ENCODE peak calls at places on chromosome 11, in six cellular contexts. P is NB4, K is endodermal cell, O is heart left ventricle, N is lower leg skin, M is SK-N-SH. R is an unnamed sample.

GRCh38 chr11:58923300-58923788 is 15.9 kb upstream of the GLYATL1 start:
- DNase-seq in M (peak), O (no peak), P (peak), N (peak), K (peak), R (no peak)

GRCh38 chr11:71078482-71078881 is 173.9 kb downstream of the SHANK2 start:
- DNase-seq in P (no peak), K (no peak), O (no peak), M (no peak), N (no peak), R (no peak)

GRCh38 chr11:43933608-43934358 is 8.7 kb upstream of the C11orf96 start:
- DNase-seq in P (no peak), O (no peak), N (no peak), M (no peak), K (no peak), R (no peak)

GRCh38 chr11:22471405-22471804 is 133.2 kb downstream of the SLC17A6 start:
- DNase-seq in O (no peak), N (no peak), M (no peak), K (no peak), P (no peak), R (no peak)

GRCh38 chr11:88326112-88326511 is 11.4 kb downstream of the CTSC start:
- DNase-seq in P (no peak), O (no peak), K (no peak), N (no peak), M (no peak), R (no peak)

GRCh38 chr11:85626496-85626895 is 648 bp downstream of the DLG2 start:
- DNase-seq in P (no peak), M (no peak), N (no peak), K (no peak), O (no peak), R (no peak)

GRCh38 chr11:115576606-115577005 is 72.4 kb upstream of the CADM1 start:
- DNase-seq in M (no peak), N (no peak), P (no peak), K (no peak), O (no peak), R (no peak)

GRCh38 chr11:124756033-124756752 is 4.1 kb upstream of the VSIG2 start:
- DNase-seq in K (peak), O (no peak), M (peak), P (no peak), N (no peak), R (no peak)

GRCh38 chr11:1924121-1924520 is 4.6 kb downstream of the TNNT3 start:
- DNase-seq in M (no peak), O (no peak), K (no peak), N (no peak), P (no peak), R (no peak)

GRCh38 chr11:55345306-55345705 is 2.3 kb downstream of the OR4A16 start:
- DNase-seq in M (no peak), O (no peak), P (no peak), N (no peak), K (no peak), R (no peak)

GRCh38 chr11:76410771-76411423 is 29.8 kb downstream of the GVQW3 start:
- DNase-seq in P (no peak), M (no peak), O (no peak), K (peak), N (no peak), R (no peak)

DNA sequence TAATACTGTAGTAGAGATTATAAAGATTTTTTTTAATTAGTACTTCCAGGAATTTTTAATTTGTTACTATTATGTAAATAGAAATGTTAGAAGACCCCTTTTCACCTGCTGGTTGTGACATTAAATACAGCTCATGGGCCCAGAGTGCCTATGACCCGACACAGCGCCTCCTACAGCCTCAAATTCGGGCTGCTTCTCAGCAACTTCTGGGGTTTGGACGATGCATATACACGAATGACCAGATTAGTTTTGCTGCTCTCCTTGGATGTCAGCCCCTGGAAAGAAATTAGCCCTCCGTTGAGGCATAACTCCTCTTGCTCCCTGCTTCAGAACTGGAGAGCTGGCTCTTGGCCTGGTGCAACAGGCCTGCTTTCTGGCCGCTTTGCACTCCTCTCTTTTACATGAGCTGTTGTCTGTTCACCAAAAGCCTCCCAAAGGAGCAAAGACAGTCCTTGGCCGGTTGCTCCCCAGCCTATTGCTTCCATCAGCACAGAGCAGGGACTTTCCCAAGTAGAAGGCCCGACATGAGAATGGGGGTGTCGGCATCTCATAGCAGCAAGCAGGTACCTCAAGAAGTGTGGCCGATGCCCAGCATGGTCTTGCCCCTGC is 3.3 kb downstream of the TECTA start:
- DNase-seq in M (no peak), N (no peak), O (no peak), K (peak), P (no peak), R (no peak)
- TF ChIP-seq CTCF in M (peak), N (no peak), O (no peak), K (peak), P (peak), R (no peak)

GRCh38 chr11:118638726-118639125 is 31.3 kb downstream of the PHLDB1 start:
- DNase-seq in K (no peak), N (no peak), P (no peak), M (no peak), O (no peak), R (no peak)

GRCh38 chr11:118641463-118642019 is 34.1 kb downstream of the PHLDB1 start:
- DNase-seq in N (no peak), O (no peak), P (no peak), K (no peak), M (peak), R (no peak)

GRCh38 chr11:118643142-118643994 is 36.0 kb downstream of the PHLDB1 start:
- DNase-seq in N (no peak), M (no peak), O (peak), K (no peak), P (no peak), R (no peak)

GRCh38 chr11:118639899-118640298 is 32.5 kb downstream of the PHLDB1 start:
- DNase-seq in O (peak), K (no peak), N (no peak), M (no peak), P (no peak), R (no peak)

DNA sequence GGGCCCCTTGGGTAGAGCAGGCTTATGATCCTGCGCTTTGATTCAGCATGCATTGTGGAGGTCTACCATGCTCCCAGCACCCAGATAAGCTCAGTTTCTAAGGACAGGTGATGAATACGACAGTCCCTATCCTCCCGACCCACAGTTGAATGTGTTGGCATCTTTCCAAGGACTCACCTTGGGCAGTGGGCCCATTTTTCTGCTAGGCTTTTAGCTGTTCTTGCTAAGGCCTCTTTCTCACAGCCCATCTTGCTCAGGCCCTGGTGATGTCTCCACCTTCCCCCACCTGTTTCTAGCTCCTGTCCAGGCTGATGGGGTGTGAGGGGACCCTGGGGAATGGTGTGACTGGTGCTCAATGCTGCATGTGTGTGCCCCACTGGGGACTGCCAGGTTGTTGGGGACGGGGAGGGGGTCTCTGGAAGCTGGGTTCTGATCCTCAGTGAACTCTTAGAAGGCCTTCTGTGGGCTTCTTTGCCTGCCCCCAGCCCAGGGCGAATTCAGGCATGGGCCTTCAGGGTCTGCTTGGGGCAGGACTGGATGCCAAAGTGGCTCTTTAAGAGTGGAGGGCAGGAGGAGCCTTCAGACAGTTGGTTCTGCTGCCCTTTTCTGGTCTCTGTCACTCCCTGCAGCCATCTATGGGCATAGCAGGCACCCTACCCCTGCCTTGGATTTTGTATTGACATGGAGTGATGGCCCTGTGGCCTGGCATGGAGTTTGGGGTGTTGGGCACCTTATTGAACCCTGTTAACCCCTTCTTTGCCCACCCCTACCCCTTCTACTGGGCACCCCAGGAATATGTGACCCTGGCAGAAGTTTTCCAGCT is 33.1 kb downstream of the PHLDB1 start:
- DNase-seq in P (no peak), O (no peak), K (no peak), M (peak), N (no peak), R (no peak)
- TF ChIP-seq CTCF in P (no peak), O (no peak), K (peak), M (peak), N (no peak), R (no peak)

DNA sequence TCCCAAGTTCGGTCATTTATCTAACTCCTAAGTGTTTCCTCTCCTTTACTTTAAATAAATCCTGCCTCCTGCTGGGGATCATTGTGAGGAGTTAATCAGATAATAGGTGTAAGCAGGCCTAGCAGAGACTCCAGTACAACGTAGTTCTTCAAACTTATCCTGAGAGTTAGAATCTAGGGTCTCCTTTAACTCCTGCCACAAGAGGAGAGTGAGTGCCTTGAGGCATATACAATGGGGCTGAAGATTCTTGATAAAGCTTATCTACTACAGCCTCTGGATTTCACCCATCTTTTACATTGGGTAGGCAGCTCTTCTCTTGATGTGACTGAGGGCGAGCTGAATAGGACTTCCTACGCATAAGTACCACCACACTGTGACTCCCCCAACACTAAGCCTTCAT is 3.1 kb upstream of the GALNT18 start:
- DNase-seq in M (no peak), O (no peak), K (no peak), P (no peak), N (no peak), R (no peak)
- TF ChIP-seq CTCF in M (no peak), O (no peak), K (peak), P (no peak), N (no peak), R (no peak)

GRCh38 chr11:17766590-17766989 is 32.0 kb downstream of the KCNC1 start:
- DNase-seq in M (no peak), N (no peak), P (no peak), O (peak), K (peak), R (no peak)
- TF ChIP-seq CTCF in M (peak), N (no peak), P (peak), O (no peak), K (peak), R (no peak)

GRCh38 chr11:61783717-61784505 is 8.5 kb downstream of the TMEM258 start:
- DNase-seq in O (no peak), P (peak), N (no peak), M (no peak), K (no peak), R (no peak)

GRCh38 chr11:61785837-61786402 is 6.5 kb downstream of the TMEM258 start:
- DNase-seq in M (no peak), K (no peak), P (no peak), O (no peak), N (no peak), R (no peak)

GRCh38 chr11:61784506-61784805 is 7.9 kb downstream of the TMEM258 start:
- DNase-seq in N (no peak), O (no peak), M (no peak), K (no peak), P (no peak), R (no peak)

GRCh38 chr11:61791737-61792309 is 576 bp downstream of the TMEM258 start:
- DNase-seq in O (peak), M (peak), P (peak), K (peak), N (peak), R (no peak)

GRCh38 chr11:61787928-61788491 is 4.4 kb downstream of the TMEM258 start:
- DNase-seq in O (no peak), M (peak), K (peak), N (no peak), P (peak), R (no peak)
- TF ChIP-seq CTCF in O (no peak), M (peak), K (peak), N (no peak), P (peak), R (no peak)

GRCh38 chr11:47356129-47356997 is 3.9 kb upstream of the MYBPC3 start:
- DNase-seq in O (no peak), N (no peak), P (no peak), M (no peak), K (no peak), R (no peak)

GRCh38 chr11:47354913-47355282 is 2.4 kb upstream of the MYBPC3 start:
- DNase-seq in M (no peak), O (no peak), P (no peak), K (no peak), N (no peak), R (no peak)

GRCh38 chr11:47356998-47357329 is 4.5 kb upstream of the MYBPC3 start:
- DNase-seq in O (no peak), K (no peak), M (no peak), P (no peak), N (no peak), R (no peak)

GRCh38 chr11:47353978-47354774 is 1.7 kb upstream of the MYBPC3 start:
- DNase-seq in O (no peak), M (peak), P (no peak), K (peak), N (no peak), R (no peak)

DNA sequence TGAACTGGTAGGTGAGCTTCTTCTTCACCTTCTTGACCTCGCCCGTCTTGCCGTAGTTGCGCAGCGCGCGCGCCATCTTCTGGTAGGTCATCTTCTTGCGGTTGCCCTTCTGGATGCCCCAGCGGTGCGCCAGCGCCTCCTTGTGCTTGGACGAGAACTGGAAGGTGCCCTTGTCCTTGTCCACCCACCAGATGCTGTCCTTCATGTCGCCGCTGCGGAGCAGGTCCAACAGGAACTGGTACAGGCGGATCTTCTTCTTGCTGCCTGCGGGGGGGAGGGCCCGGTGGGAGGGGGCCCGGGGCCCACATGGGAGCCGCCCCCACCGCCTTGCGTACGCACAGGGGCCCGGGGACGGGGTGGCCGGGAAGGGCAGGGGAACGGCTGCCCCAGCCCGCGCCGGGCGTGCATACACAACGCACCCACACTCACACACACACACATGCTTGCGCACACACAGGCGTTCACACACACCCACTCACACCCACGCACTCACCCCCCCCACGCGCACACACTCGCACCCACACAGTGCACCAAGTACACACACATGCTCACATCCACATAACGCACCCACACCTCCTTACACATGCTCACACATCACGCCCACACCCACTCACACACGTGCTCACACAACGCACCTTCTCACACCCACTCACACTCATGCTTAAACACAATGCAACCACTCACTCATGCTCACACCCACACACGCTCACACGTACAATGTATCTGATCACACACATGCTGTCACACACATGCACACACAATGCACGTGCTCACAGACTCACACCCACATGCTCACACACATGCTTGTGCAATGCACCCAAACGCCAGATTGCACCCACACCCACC is 3.0 kb upstream of the MYBPC3 start:
- DNase-seq in M (peak), N (peak), K (peak), P (peak), O (peak), R (no peak)
- TF ChIP-seq CTCF in M (peak), N (peak), K (peak), P (peak), O (peak), R (no peak)